ENCODE peak calls at places on chromosomes 4 and X, in ten cellular contexts. One of them, this sample, is unnamed. For H3K9me3, the result is how much of the 10 kb centered on the place peaks cover.

GRCh38 chr4:111798840-111799239 is 346.4 kb upstream of the FAM241A start:
- DNase-seq in pancreas: no peak
- DNase-seq in HAP-1: peak
- DNase-seq in heart left ventricle: no peak
- DNase-seq in stomach: no peak
- DNase-seq in A549: no peak
- DNase-seq in iPS DF 6.9: no peak
- DNase-seq in lower lobe of right lung: no peak
- DNase-seq in tibial nerve: no peak
- DNase-seq in CD4-positive, CD25-positive, alpha-beta regulatory T cell: no peak
- DNase-seq in this sample: no peak

GRCh38 chr4:90730752-90731151 is 603.6 kb downstream of the CCSER1 start:
- DNase-seq in pancreas: no peak
- DNase-seq in HAP-1: no peak
- DNase-seq in heart left ventricle: no peak
- DNase-seq in stomach: no peak
- DNase-seq in A549: no peak
- DNase-seq in iPS DF 6.9: no peak
- DNase-seq in lower lobe of right lung: no peak
- DNase-seq in tibial nerve: no peak
- DNase-seq in CD4-positive, CD25-positive, alpha-beta regulatory T cell: no peak
- DNase-seq in this sample: no peak

GRCh38 chrX:138128025-138128671 is 562.2 kb downstream of the ZIC3 start:
- DNase-seq in pancreas: no peak
- DNase-seq in HAP-1: peak
- DNase-seq in heart left ventricle: no peak
- DNase-seq in stomach: no peak
- DNase-seq in A549: peak
- DNase-seq in iPS DF 6.9: peak
- DNase-seq in lower lobe of right lung: no peak
- DNase-seq in tibial nerve: peak
- DNase-seq in CD4-positive, CD25-positive, alpha-beta regulatory T cell: no peak
- DNase-seq in this sample: peak

GRCh38 chr4:8261851-8262535 is 7.6 kb upstream of the HTRA3 start:
- DNase-seq in pancreas: no peak
- DNase-seq in HAP-1: no peak
- DNase-seq in heart left ventricle: no peak
- DNase-seq in stomach: no peak
- DNase-seq in A549: no peak
- DNase-seq in iPS DF 6.9: no peak
- DNase-seq in lower lobe of right lung: no peak
- DNase-seq in tibial nerve: no peak
- DNase-seq in CD4-positive, CD25-positive, alpha-beta regulatory T cell: no peak
- DNase-seq in this sample: no peak

GRCh38 chr4:20313237-20314030 is 61.7 kb downstream of the SLIT2 start:
- DNase-seq in pancreas: no peak
- DNase-seq in HAP-1: no peak
- DNase-seq in heart left ventricle: no peak
- DNase-seq in stomach: no peak
- DNase-seq in A549: no peak
- DNase-seq in iPS DF 6.9: peak
- DNase-seq in lower lobe of right lung: no peak
- DNase-seq in tibial nerve: no peak
- DNase-seq in CD4-positive, CD25-positive, alpha-beta regulatory T cell: no peak
- DNase-seq in this sample: peak

GRCh38 chrX:107673933-107674479 is 45.7 kb downstream of the PRPS1 start:
- DNase-seq in pancreas: peak
- DNase-seq in HAP-1: peak
- DNase-seq in heart left ventricle: peak
- DNase-seq in stomach: peak
- DNase-seq in A549: no peak
- DNase-seq in iPS DF 6.9: no peak
- DNase-seq in lower lobe of right lung: peak
- DNase-seq in tibial nerve: peak
- DNase-seq in CD4-positive, CD25-positive, alpha-beta regulatory T cell: peak
- DNase-seq in this sample: no peak

GRCh38 chr4:137519406-137519805 is 12.9 kb downstream of the PCDH18 start:
- DNase-seq in pancreas: no peak
- DNase-seq in HAP-1: no peak
- DNase-seq in heart left ventricle: no peak
- DNase-seq in stomach: no peak
- DNase-seq in A549: no peak
- DNase-seq in iPS DF 6.9: no peak
- DNase-seq in lower lobe of right lung: no peak
- DNase-seq in tibial nerve: no peak
- DNase-seq in CD4-positive, CD25-positive, alpha-beta regulatory T cell: no peak
- DNase-seq in this sample: no peak

GRCh38 chr4:102535398-102536082 is 34.4 kb downstream of the NFKB1 start:
- DNase-seq in pancreas: no peak
- DNase-seq in HAP-1: no peak
- DNase-seq in heart left ventricle: no peak
- DNase-seq in stomach: no peak
- DNase-seq in A549: no peak
- DNase-seq in iPS DF 6.9: no peak
- DNase-seq in lower lobe of right lung: no peak
- DNase-seq in tibial nerve: no peak
- DNase-seq in CD4-positive, CD25-positive, alpha-beta regulatory T cell: no peak
- DNase-seq in this sample: no peak

GRCh38 chrX:115609621-115610020 is 48.6 kb downstream of the PLS3 start:
- DNase-seq in pancreas: no peak
- DNase-seq in HAP-1: no peak
- DNase-seq in heart left ventricle: no peak
- DNase-seq in stomach: no peak
- DNase-seq in A549: no peak
- DNase-seq in iPS DF 6.9: no peak
- DNase-seq in lower lobe of right lung: no peak
- DNase-seq in tibial nerve: no peak
- DNase-seq in CD4-positive, CD25-positive, alpha-beta regulatory T cell: no peak
- DNase-seq in this sample: no peak

DNA sequence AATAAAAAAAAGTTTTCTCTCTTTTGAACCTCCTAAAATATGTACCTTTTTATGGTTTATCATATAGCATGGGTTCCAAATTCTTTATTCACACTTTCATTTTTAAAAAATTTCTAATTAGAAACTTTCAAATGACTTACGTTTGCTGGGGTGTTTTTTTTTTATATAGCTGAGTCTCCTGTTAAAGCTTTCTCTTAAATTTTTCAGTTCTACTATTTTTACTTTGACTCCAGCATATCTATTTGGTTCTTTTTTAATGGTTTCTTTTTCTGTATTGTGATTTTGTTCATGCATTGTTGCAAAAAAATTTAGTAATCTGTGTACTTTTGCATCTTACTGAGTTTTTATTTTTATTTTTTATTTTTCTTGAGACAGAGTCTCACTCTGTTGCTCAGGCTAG is 22.3 kb downstream of the ZNF718 start:
- DNase-seq in pancreas: no peak
- DNase-seq in HAP-1: no peak
- DNase-seq in heart left ventricle: no peak
- DNase-seq in stomach: no peak
- DNase-seq in A549: no peak
- DNase-seq in iPS DF 6.9: no peak
- DNase-seq in lower lobe of right lung: no peak
- DNase-seq in tibial nerve: no peak
- DNase-seq in CD4-positive, CD25-positive, alpha-beta regulatory T cell: no peak
- DNase-seq in this sample: no peak
- H3K9me3 ChIP-seq in pancreas: under half
- H3K9me3 ChIP-seq in HAP-1: under half
- H3K9me3 ChIP-seq in heart left ventricle: half or more
- H3K9me3 ChIP-seq in stomach: half or more
- H3K9me3 ChIP-seq in A549: half or more
- H3K9me3 ChIP-seq in iPS DF 6.9: under half
- H3K9me3 ChIP-seq in lower lobe of right lung: half or more
- H3K9me3 ChIP-seq in tibial nerve: half or more
- H3K9me3 ChIP-seq in CD4-positive, CD25-positive, alpha-beta regulatory T cell: half or more
- H3K9me3 ChIP-seq in this sample: half or more

GRCh38 chrX:66019310-66019652 is 20.6 kb downstream of the VSIG4 start:
- DNase-seq in pancreas: no peak
- DNase-seq in HAP-1: no peak
- DNase-seq in heart left ventricle: no peak
- DNase-seq in stomach: no peak
- DNase-seq in A549: no peak
- DNase-seq in iPS DF 6.9: no peak
- DNase-seq in lower lobe of right lung: no peak
- DNase-seq in tibial nerve: no peak
- DNase-seq in CD4-positive, CD25-positive, alpha-beta regulatory T cell: no peak
- DNase-seq in this sample: no peak
- H3K9me3 ChIP-seq in pancreas: under half
- H3K9me3 ChIP-seq in HAP-1: under half
- H3K9me3 ChIP-seq in heart left ventricle: under half
- H3K9me3 ChIP-seq in stomach: under half
- H3K9me3 ChIP-seq in A549: under half
- H3K9me3 ChIP-seq in iPS DF 6.9: under half
- H3K9me3 ChIP-seq in lower lobe of right lung: under half
- H3K9me3 ChIP-seq in tibial nerve: under half
- H3K9me3 ChIP-seq in CD4-positive, CD25-positive, alpha-beta regulatory T cell: under half
- H3K9me3 ChIP-seq in this sample: under half

DNA sequence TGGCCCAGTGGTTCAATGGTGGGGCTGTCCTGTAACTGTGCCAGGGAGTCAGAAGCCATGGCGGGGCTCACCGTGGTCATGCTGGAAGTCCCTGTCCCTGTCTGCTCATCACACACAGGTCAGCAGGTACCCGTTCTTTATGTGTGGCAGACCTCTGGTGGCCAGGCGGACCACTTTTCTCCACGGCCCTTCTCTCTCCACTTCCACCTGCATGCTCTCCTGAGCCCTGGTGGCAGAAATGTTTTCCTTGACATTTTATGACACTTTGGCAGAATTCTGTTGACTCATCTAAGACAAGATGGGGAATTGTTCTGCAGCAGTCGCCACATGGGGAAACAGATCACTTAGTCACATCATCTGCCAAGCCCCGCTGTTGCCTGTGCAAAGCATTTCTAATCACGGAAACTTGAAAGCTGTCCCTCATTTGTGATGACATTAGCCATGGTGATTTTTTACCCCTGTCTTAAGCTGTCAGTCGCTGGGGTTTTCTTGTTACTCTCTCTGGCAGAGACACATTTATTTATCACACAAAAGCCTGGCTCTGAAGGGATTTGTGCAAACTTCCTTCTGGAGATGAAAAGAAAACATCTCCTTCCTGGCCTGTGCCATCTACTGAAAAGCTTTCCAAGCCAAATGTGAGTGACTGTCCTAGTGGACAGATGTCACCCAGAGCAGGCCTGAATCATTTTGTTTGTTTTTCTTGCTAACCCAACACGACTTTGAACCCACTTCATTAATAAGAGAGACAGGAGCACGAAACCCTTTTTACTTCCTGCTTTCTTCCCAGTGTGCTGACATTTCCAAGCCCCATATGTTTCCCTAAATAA is 38.8 kb upstream of the STIM2 start:
- DNase-seq in pancreas: no peak
- DNase-seq in HAP-1: no peak
- DNase-seq in heart left ventricle: no peak
- DNase-seq in stomach: no peak
- DNase-seq in A549: no peak
- DNase-seq in iPS DF 6.9: no peak
- DNase-seq in lower lobe of right lung: no peak
- DNase-seq in tibial nerve: no peak
- DNase-seq in CD4-positive, CD25-positive, alpha-beta regulatory T cell: no peak
- DNase-seq in this sample: no peak
- H3K9me3 ChIP-seq in pancreas: under half
- H3K9me3 ChIP-seq in HAP-1: under half
- H3K9me3 ChIP-seq in heart left ventricle: under half
- H3K9me3 ChIP-seq in stomach: under half
- H3K9me3 ChIP-seq in A549: under half
- H3K9me3 ChIP-seq in iPS DF 6.9: under half
- H3K9me3 ChIP-seq in lower lobe of right lung: under half
- H3K9me3 ChIP-seq in tibial nerve: under half
- H3K9me3 ChIP-seq in CD4-positive, CD25-positive, alpha-beta regulatory T cell: under half
- H3K9me3 ChIP-seq in this sample: under half

DNA sequence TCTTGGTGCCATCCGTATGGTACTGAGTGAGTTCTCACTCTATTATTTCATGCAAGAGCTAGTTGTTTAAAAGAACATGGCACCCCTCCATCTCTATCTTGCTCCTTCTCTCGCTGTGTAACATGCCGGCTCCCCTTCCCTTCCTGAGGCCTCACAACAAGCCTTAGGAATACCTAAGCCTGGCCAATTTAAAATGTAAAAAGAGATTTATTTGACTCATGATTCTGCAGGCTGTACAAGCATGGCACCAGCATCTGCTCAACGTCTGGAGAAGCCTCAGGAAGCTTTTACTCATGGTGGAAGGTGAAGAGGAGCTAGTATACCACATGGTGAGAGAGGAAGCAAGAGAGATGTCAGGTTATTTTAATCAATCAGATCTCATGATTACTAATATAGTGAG is 90.4 kb upstream of the NUDT10 start:
- DNase-seq in pancreas: no peak
- DNase-seq in HAP-1: no peak
- DNase-seq in heart left ventricle: no peak
- DNase-seq in stomach: no peak
- DNase-seq in A549: no peak
- DNase-seq in iPS DF 6.9: no peak
- DNase-seq in lower lobe of right lung: no peak
- DNase-seq in tibial nerve: no peak
- DNase-seq in CD4-positive, CD25-positive, alpha-beta regulatory T cell: no peak
- DNase-seq in this sample: no peak
- H3K9me3 ChIP-seq in pancreas: under half
- H3K9me3 ChIP-seq in HAP-1: under half
- H3K9me3 ChIP-seq in heart left ventricle: under half
- H3K9me3 ChIP-seq in stomach: under half
- H3K9me3 ChIP-seq in A549: under half
- H3K9me3 ChIP-seq in iPS DF 6.9: under half
- H3K9me3 ChIP-seq in lower lobe of right lung: under half
- H3K9me3 ChIP-seq in tibial nerve: under half
- H3K9me3 ChIP-seq in CD4-positive, CD25-positive, alpha-beta regulatory T cell: under half
- H3K9me3 ChIP-seq in this sample: under half

GRCh38 chr4:167964766-167965373 is 127.5 kb upstream of the ANXA10 start:
- DNase-seq in pancreas: no peak
- DNase-seq in HAP-1: no peak
- DNase-seq in heart left ventricle: no peak
- DNase-seq in stomach: no peak
- DNase-seq in A549: no peak
- DNase-seq in iPS DF 6.9: no peak
- DNase-seq in lower lobe of right lung: no peak
- DNase-seq in tibial nerve: no peak
- DNase-seq in CD4-positive, CD25-positive, alpha-beta regulatory T cell: no peak
- DNase-seq in this sample: no peak

DNA sequence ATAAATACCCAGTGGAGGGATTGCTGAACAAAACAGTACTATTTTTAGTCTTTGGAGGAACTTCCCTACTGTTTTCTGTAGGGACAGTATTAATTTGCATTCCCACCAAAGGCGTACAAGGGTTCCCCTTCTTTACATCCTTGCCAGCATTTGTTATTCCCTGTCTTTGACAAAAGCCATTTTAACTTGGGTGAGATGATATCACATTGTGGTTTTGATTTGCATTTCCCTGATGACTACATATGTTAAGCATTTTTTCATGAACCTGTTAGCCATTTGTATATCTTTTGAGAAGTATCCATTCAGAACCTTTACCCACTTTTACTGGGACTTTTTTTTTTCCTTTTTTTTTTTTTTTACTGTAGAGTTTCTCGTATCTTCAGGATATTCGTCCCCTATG is 126.2 kb upstream of the ANXA10 start:
- DNase-seq in pancreas: no peak
- DNase-seq in HAP-1: peak
- DNase-seq in heart left ventricle: no peak
- DNase-seq in stomach: no peak
- DNase-seq in A549: no peak
- DNase-seq in iPS DF 6.9: no peak
- DNase-seq in lower lobe of right lung: no peak
- DNase-seq in tibial nerve: no peak
- DNase-seq in CD4-positive, CD25-positive, alpha-beta regulatory T cell: no peak
- DNase-seq in this sample: no peak
- H3K9me3 ChIP-seq in pancreas: under half
- H3K9me3 ChIP-seq in HAP-1: under half
- H3K9me3 ChIP-seq in heart left ventricle: under half
- H3K9me3 ChIP-seq in stomach: under half
- H3K9me3 ChIP-seq in A549: under half
- H3K9me3 ChIP-seq in iPS DF 6.9: under half
- H3K9me3 ChIP-seq in lower lobe of right lung: under half
- H3K9me3 ChIP-seq in tibial nerve: under half
- H3K9me3 ChIP-seq in CD4-positive, CD25-positive, alpha-beta regulatory T cell: under half
- H3K9me3 ChIP-seq in this sample: under half

This sample was measured in NT2/D1.